ENCODE peak calls at places on chromosomes 1 and 21, in nine cellular contexts. Y is GM23248; V is HFF-Myc; I is CD8-positive, alpha-beta memory T cell; D is upper lobe of right lung; F is dorsolateral prefrontal cortex; S is iPS DF 6.9; A is fibroblast of lung; G is neural progenitor cell. P is an unnamed sample.

GRCh38 chr1:29503441-29503840 is 267.1 kb downstream of the PTPRU start:
- DNase-seq in I (no peak), A (no peak), S (no peak), F (no peak), V (no peak), D (no peak), Y (no peak), G (no peak), P (peak; percentile 10)

GRCh38 chr1:2517966-2518365 is 8.4 kb downstream of the PANK4 start:
- DNase-seq in D (no peak), F (no peak), Y (no peak), S (no peak), I (no peak), A (no peak), G (no peak), V (no peak), P (no peak)

GRCh38 chr1:28313710-28314510 is 14.9 kb upstream of the MED18 start:
- DNase-seq in A (peak; percentile 47), G (no peak), F (no peak), I (no peak), V (no peak), D (peak; percentile 90), Y (peak; percentile 71), S (no peak), P (peak; percentile 39)

GRCh38 chr1:28170036-28170596 is 6.4 kb downstream of the PTAFR start:
- DNase-seq in Y (no peak), S (no peak), D (no peak), V (no peak), F (no peak), I (no peak), G (no peak), A (no peak), P (no peak)

GRCh38 chr21:45943630-45944540 is 37.7 kb upstream of the COL6A1 start:
- DNase-seq in G (no peak), F (no peak), A (no peak), S (no peak), V (no peak), I (no peak), Y (peak; percentile 30), D (no peak), P (no peak)

GRCh38 chr1:112296908-112297307 is 99.1 kb upstream of the CTTNBP2NL start:
- DNase-seq in D (no peak), Y (no peak), F (no peak), G (no peak), A (peak; percentile 11), V (no peak), S (no peak), I (no peak), P (no peak)

GRCh38 chr1:148383966-148384365 is 99.1 kb downstream of the PPIAL4G start:
- DNase-seq in A (no peak), S (no peak), V (no peak), I (no peak), Y (no peak), G (no peak), D (no peak), F (no peak), P (no peak)

GRCh38 chr1:109269981-109270622 is 12.8 kb downstream of the PSRC1 start:
- DNase-seq in V (no peak), I (no peak), A (no peak), D (no peak), G (no peak), S (no peak), F (no peak), Y (no peak), P (no peak)

GRCh38 chr1:228989992-228990827 is 254.9 kb downstream of the RHOU start:
- DNase-seq in S (no peak), Y (no peak), V (no peak), A (no peak), F (peak; percentile 49), G (no peak), I (no peak), D (peak; percentile 73), P (no peak)

GRCh38 chr1:203692565-203693470 is 66.2 kb downstream of the ATP2B4 start:
- DNase-seq in I (no peak), S (no peak), G (no peak), Y (peak; percentile 97), V (peak; percentile 92), D (peak; percentile 79), A (peak; percentile 96), F (no peak), P (peak; percentile 93)

GRCh38 chr21:41488080-41488479 is 19.9 kb downstream of the TMPRSS2 start:
- DNase-seq in V (no peak), A (no peak), S (no peak), Y (no peak), D (no peak), F (no peak), G (no peak), I (no peak), P (no peak)

GRCh38 chr1:221276911-221277310 is 397.7 kb downstream of the HLX start:
- DNase-seq in D (no peak), Y (no peak), G (no peak), S (no peak), F (no peak), V (no peak), I (no peak), A (peak; percentile 61), P (peak; percentile 41)

GRCh38 chr1:7705048-7705907 is 65.8 kb upstream of the VAMP3 start:
- DNase-seq in A (no peak), Y (peak; percentile 13), G (peak; percentile 55), S (no peak), V (no peak), F (peak; percentile 61), I (peak; percentile 51), D (peak; percentile 76), P (no peak)

GRCh38 chr1:7704214-7705047 is 66.7 kb upstream of the VAMP3 start:
- DNase-seq in D (peak; percentile 96), I (peak; percentile 87), Y (peak; percentile 94), G (peak; percentile 98), A (peak; percentile 85), S (peak; percentile 68), F (peak; percentile 96), V (peak; percentile 7), P (peak; percentile 58)

GRCh38 chr1:7703321-7704213 is 67.5 kb upstream of the VAMP3 start:
- DNase-seq in Y (no peak), F (no peak), S (no peak), I (no peak), G (peak; percentile 80), A (no peak), V (no peak), D (peak; percentile 74), P (no peak)

GRCh38 chr1:7707527-7707926 is 63.6 kb upstream of the VAMP3 start:
- DNase-seq in G (no peak), Y (peak; percentile 20), I (no peak), V (peak; percentile 6), S (no peak), A (peak; percentile 51), F (no peak), D (no peak), P (no peak)

GRCh38 chr1:7705908-7706216 is 65.2 kb upstream of the VAMP3 start:
- DNase-seq in D (no peak), S (no peak), G (no peak), V (no peak), A (no peak), I (no peak), Y (no peak), F (no peak), P (no peak)
- H3K4me3 ChIP-seq in D (peak overlapping the region; percentile 54), S (no peak overlapping the region), G (peak overlapping the region; percentile 46), V (no peak overlapping the region), A (no peak overlapping the region), I (peak overlapping the region; percentile 47), Y (no peak overlapping the region), F (peak overlapping the region; percentile 61), P (no peak overlapping the region)

DNA sequence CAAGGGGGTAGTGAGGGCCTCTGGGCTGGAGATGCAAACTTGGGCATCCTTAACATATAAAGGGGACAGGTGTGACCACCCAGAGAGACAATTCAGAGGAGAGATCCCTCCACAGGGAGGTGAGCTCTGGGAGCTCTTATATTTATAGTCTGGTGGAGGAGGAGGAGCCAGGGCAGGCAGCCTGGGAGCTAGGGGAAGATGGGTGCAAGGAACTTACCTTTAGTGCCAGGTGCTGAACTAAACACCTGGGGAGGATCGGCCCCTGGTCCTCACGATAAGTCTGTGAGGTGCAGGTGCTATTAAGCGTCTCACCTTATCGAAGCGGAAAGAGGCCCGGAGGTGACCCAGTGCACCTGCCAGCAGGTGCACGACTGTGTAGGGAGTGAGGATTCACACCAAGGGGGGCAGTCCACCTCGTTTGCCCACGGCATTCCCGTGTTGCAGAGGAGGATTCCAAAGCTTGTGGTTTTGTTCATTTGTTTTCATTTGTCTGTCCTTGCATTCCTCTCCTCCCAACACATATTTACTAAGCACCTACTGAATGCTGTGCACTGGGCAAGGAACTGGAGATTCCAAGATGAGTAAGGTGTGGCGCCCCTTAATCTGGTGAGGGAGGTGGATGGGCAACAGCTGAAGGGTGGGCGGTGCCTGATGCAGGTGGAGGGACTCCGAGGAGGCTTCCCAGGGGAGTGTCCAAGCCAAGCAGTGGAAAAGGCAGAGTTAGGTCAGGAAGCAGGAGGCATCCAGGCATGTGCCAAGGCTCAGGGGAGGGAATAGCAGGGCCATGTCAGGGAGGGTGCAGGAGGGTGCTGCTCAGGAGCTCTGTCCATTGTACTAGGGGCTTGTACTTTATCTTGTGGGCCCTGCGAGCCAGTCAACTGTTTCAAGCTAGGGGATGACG is 11.4 kb downstream of the ARHGEF10L start:
- DNase-seq in D (no peak), A (peak; percentile 36), V (no peak), I (no peak), F (no peak), Y (peak; percentile 27), S (no peak), G (no peak), P (no peak)
- H3K4me3 ChIP-seq in D (no peak overlapping the region), A (no peak overlapping the region), V (no peak overlapping the region), I (no peak overlapping the region), F (no peak overlapping the region), Y (no peak overlapping the region), S (no peak overlapping the region), G (no peak overlapping the region), P (no peak overlapping the region)

GRCh38 chr1:181091322-181092040 is 3.0 kb downstream of the IER5 start:
- DNase-seq in G (no peak), I (no peak), Y (no peak), S (no peak), V (no peak), F (no peak), D (no peak), A (no peak), P (no peak)
- H3K4me3 ChIP-seq in G (peak overlapping the region; percentile 74), I (peak overlapping the region; percentile 88), Y (peak overlapping the region; percentile 100), S (no peak overlapping the region), V (peak overlapping the region; percentile 82), F (peak overlapping the region; percentile 76), D (peak overlapping the region; percentile 88), A (peak overlapping the region; percentile 91), P (peak overlapping the region; percentile 78)

GRCh38 chr1:67736750-67737149 is 51.7 kb downstream of the GADD45A start:
- DNase-seq in A (no peak), D (no peak), V (no peak), Y (no peak), S (no peak), F (no peak), G (no peak), I (no peak), P (no peak)

GRCh38 chr1:67733741-67734690 is 49.0 kb downstream of the GADD45A start:
- DNase-seq in F (no peak), G (no peak), V (no peak), S (no peak), D (no peak), A (no peak), I (no peak), Y (no peak), P (no peak)

GRCh38 chr1:67737875-67738274 is 52.9 kb downstream of the GADD45A start:
- DNase-seq in F (no peak), S (no peak), I (no peak), V (no peak), G (no peak), Y (no peak), A (no peak), D (no peak), P (no peak)

GRCh38 chr1:67735220-67735619 is 50.2 kb downstream of the GADD45A start:
- DNase-seq in V (no peak), S (no peak), G (no peak), Y (peak; percentile 45), A (no peak), F (no peak), I (no peak), D (no peak), P (no peak)

GRCh38 chr1:67735806-67736627 is 51.0 kb downstream of the GADD45A start:
- DNase-seq in S (no peak), V (peak; percentile 87), D (peak; percentile 67), G (peak; percentile 46), Y (peak; percentile 95), A (peak; percentile 97), I (peak; percentile 10), F (peak; percentile 80), P (peak; percentile 96)
- H3K4me3 ChIP-seq in S (no peak overlapping the region), V (peak overlapping the region; percentile 20), D (no peak overlapping the region), G (no peak overlapping the region), Y (peak overlapping the region; percentile 45), A (no peak overlapping the region), I (peak overlapping the region; percentile 54), F (no peak overlapping the region), P (peak overlapping the region; percentile 0)